ENCODE peak calls at places on chromosomes 16 and 17, in four cellular contexts. A is lower lobe of right lung, Z is T-cell, M is body of pancreas. K is an unnamed sample.

GRCh38 chr17:1322014-1322428 is 42.6 kb downstream of the TRARG1 start:
- DNase-seq in A (no peak), Z (no peak), M (no peak), K (no peak)

GRCh38 chr17:8264836-8265542 is 15.9 kb downstream of the PFAS start:
- DNase-seq in A (no peak), Z (no peak), M (no peak), K (no peak)

GRCh38 chr17:32819035-32819434 is 57.9 kb downstream of the MYO1D start:
- DNase-seq in A (no peak), Z (no peak), M (no peak), K (no peak)

GRCh38 chr17:77728022-77728671 is 230.4 kb upstream of the TNRC6C start:
- DNase-seq in A (no peak), Z (no peak), M (peak), K (no peak)

GRCh38 chr16:30094541-30095165 is 1.4 kb downstream of the YPEL3 start:
- DNase-seq in A (no peak), Z (no peak), M (no peak), K (no peak)

GRCh38 chr16:86508947-86509758 is 1.2 kb upstream of the FOXF1 start:
- DNase-seq in A (no peak), Z (no peak), M (peak), K (no peak)

GRCh38 chr17:52106638-52107261 is 51.8 kb downstream of the CA10 start:
- DNase-seq in A (no peak), Z (no peak), M (peak), K (no peak)

GRCh38 chr16:25064967-25065366 is 46.6 kb upstream of the LCMT1 start:
- DNase-seq in A (no peak), Z (no peak), M (peak), K (no peak)

GRCh38 chr17:81551458-81552243 is 502 bp downstream of the FAAP100 start:
- DNase-seq in A (no peak), Z (no peak), M (peak), K (no peak)

GRCh38 chr17:36128411-36128978 is 24.9 kb downstream of the CCL4 start:
- DNase-seq in A (no peak), Z (no peak), M (no peak), K (no peak)

GRCh38 chr17:53818271-53818670 is 4.5 kb upstream of the KIF2B start:
- DNase-seq in A (no peak), Z (no peak), M (no peak), K (no peak)

GRCh38 chr16:73616186-73616585 is 568.3 kb upstream of the ZFHX3 start:
- DNase-seq in A (no peak), Z (no peak), M (no peak), K (no peak)

GRCh38 chr16:74035816-74036215 is 260.8 kb upstream of the PSMD7 start:
- DNase-seq in A (no peak), Z (no peak), M (no peak), K (no peak)

GRCh38 chr17:40501499-40501911 is at the start of gene TNS4:
- DNase-seq in A (no peak), Z (no peak), M (no peak), K (no peak)

GRCh38 chr17:34797724-34798123 is 163.5 kb downstream of the CCT6B start:
- DNase-seq in A (no peak), Z (no peak), M (peak), K (no peak)

GRCh38 chr16:17561056-17561455 is 90.3 kb upstream of the XYLT1 start:
- DNase-seq in A (no peak), Z (no peak), M (peak), K (no peak)

GRCh38 chr16:10978846-10979446 is 34.6 kb downstream of the CLEC16A start:
- DNase-seq in A (no peak), Z (no peak), M (no peak), K (no peak)

GRCh38 chr16:67860589-67861398 is 12.1 kb upstream of the EDC4 start:
- DNase-seq in A (no peak), Z (no peak), M (no peak), K (no peak)

GRCh38 chr17:40129498-40129897 is 7.7 kb downstream of the MSL1 start:
- DNase-seq in A (no peak), Z (no peak), M (no peak), K (no peak)

GRCh38 chr17:58534901-58535421 is 20.5 kb upstream of the MTMR4 start:
- DNase-seq in A (no peak), Z (no peak), M (no peak), K (no peak)

GRCh38 chr17:2755941-2756724 is 6.7 kb upstream of the CCDC92B start:
- DNase-seq in A (no peak), Z (no peak), M (peak), K (no peak)

GRCh38 chr16:19882641-19883040 is 2.0 kb downstream of the GPRC5B start:
- DNase-seq in A (no peak), Z (no peak), M (no peak), K (no peak)

GRCh38 chr16:81889896-81890634 is 111.0 kb downstream of the PLCG2 start:
- DNase-seq in A (no peak), Z (peak), M (peak), K (peak)

GRCh38 chr17:67289174-67289876 is 44.3 kb upstream of the HELZ start:
- DNase-seq in A (peak), Z (no peak), M (peak), K (no peak)

GRCh38 chr17:2593846-2594656 is 597 bp downstream of the PAFAH1B1 start:
- DNase-seq in A (peak), Z (peak), M (peak), K (peak)

GRCh38 chr16:81626181-81626674 is 152.9 kb upstream of the PLCG2 start:
- DNase-seq in A (no peak), Z (no peak), M (no peak), K (no peak)

GRCh38 chr17:16322636-16323035 is 30.6 kb downstream of the CENPV start:
- DNase-seq in A (no peak), Z (no peak), M (no peak), K (no peak)

GRCh38 chr16:89324056-89325010 is 106.8 kb downstream of the ZNF778 start:
- DNase-seq in A (peak), Z (no peak), M (peak), K (no peak)

GRCh38 chr16:73792199-73793108 is 504.2 kb upstream of the PSMD7 start:
- DNase-seq in A (no peak), Z (no peak), M (no peak), K (no peak)

GRCh38 chr17:41692722-41693521 is 4.2 kb downstream of the EIF1 start:
- DNase-seq in A (no peak), Z (no peak), M (no peak), K (peak)

GRCh38 chr16:57462209-57462977 is at the start of gene POLR2C:
- DNase-seq in A (peak), Z (peak), M (peak), K (peak)

GRCh38 chr16:87958632-87959031 is 7.4 kb downstream of the BANP start:
- DNase-seq in A (no peak), Z (no peak), M (no peak), K (no peak)

GRCh38 chr16:79156761-79157160 is 443.8 kb downstream of the MAF start:
- DNase-seq in A (no peak), Z (no peak), M (no peak), K (no peak)

GRCh38 chr17:81903415-81903831 is 1.4 kb downstream of the NPB start:
- DNase-seq in A (no peak), Z (no peak), M (no peak), K (no peak)

GRCh38 chr16:53549970-53550406 is 47.0 kb upstream of the AKTIP start:
- DNase-seq in A (no peak), Z (peak), M (peak), K (peak)

GRCh38 chr16:85552980-85553435 is 60.1 kb upstream of the GSE1 start:
- DNase-seq in A (no peak), Z (no peak), M (no peak), K (no peak)

K was measured in effector memory CD8-positive, alpha-beta T cell.